ENCODE peak calls at places on chromosomes 12 and 14, in seven cellular contexts. One of them, this sample, is unnamed.

GRCh38 chr14:104248203-104249055 is 110.0 kb downstream of the KIF26A start:
- DNase-seq in stimulated activated CD8-positive, alpha-beta memory T cell treated with anti-CD3 and anti-CD28 coated beads, Interleukin-7, amount 100 ng/mL, for 4 hours: no peak
- DNase-seq in D341Med: peak; percentile 29
- DNase-seq in foreskin keratinocyte: no peak
- DNase-seq in left cardiac atrium: no peak
- DNase-seq in dorsolateral prefrontal cortex: peak; percentile 21
- DNase-seq in NCI-H748 treated with DMSO at 0.1 percent for 48 hours: no peak
- DNase-seq in this sample: no peak

GRCh38 chr12:72543777-72544467 is 271.8 kb downstream of the TRHDE start:
- DNase-seq in foreskin keratinocyte: no peak
- DNase-seq in NCI-H748 treated with DMSO at 0.1 percent for 48 hours: no peak
- DNase-seq in left cardiac atrium: no peak
- DNase-seq in dorsolateral prefrontal cortex: no peak
- DNase-seq in stimulated activated CD8-positive, alpha-beta memory T cell treated with anti-CD3 and anti-CD28 coated beads, Interleukin-7, amount 100 ng/mL, for 4 hours: no peak
- DNase-seq in D341Med: no peak
- DNase-seq in this sample: no peak

GRCh38 chr14:99602054-99602787 is 1.8 kb downstream of the CCDC85C start:
- DNase-seq in stimulated activated CD8-positive, alpha-beta memory T cell treated with anti-CD3 and anti-CD28 coated beads, Interleukin-7, amount 100 ng/mL, for 4 hours: no peak
- DNase-seq in foreskin keratinocyte: no peak
- DNase-seq in NCI-H748 treated with DMSO at 0.1 percent for 48 hours: no peak
- DNase-seq in left cardiac atrium: no peak
- DNase-seq in dorsolateral prefrontal cortex: no peak
- DNase-seq in D341Med: no peak
- DNase-seq in this sample: no peak

GRCh38 chr14:87990687-87991086 is 2.3 kb downstream of the GALC start:
- DNase-seq in dorsolateral prefrontal cortex: no peak
- DNase-seq in left cardiac atrium: no peak
- DNase-seq in D341Med: no peak
- DNase-seq in NCI-H748 treated with DMSO at 0.1 percent for 48 hours: no peak
- DNase-seq in foreskin keratinocyte: no peak
- DNase-seq in stimulated activated CD8-positive, alpha-beta memory T cell treated with anti-CD3 and anti-CD28 coated beads, Interleukin-7, amount 100 ng/mL, for 4 hours: no peak
- DNase-seq in this sample: no peak

GRCh38 chr14:22593189-22593588 is 4.2 kb upstream of the DAD1 start:
- DNase-seq in dorsolateral prefrontal cortex: no peak
- DNase-seq in left cardiac atrium: no peak
- DNase-seq in D341Med: no peak
- DNase-seq in NCI-H748 treated with DMSO at 0.1 percent for 48 hours: no peak
- DNase-seq in stimulated activated CD8-positive, alpha-beta memory T cell treated with anti-CD3 and anti-CD28 coated beads, Interleukin-7, amount 100 ng/mL, for 4 hours: no peak
- DNase-seq in foreskin keratinocyte: no peak
- DNase-seq in this sample: no peak

GRCh38 chr14:96098309-96098998 is 59.3 kb downstream of the C14orf132 start:
- DNase-seq in foreskin keratinocyte: no peak
- DNase-seq in left cardiac atrium: no peak
- DNase-seq in dorsolateral prefrontal cortex: peak; percentile 65
- DNase-seq in D341Med: peak; percentile 85
- DNase-seq in stimulated activated CD8-positive, alpha-beta memory T cell treated with anti-CD3 and anti-CD28 coated beads, Interleukin-7, amount 100 ng/mL, for 4 hours: no peak
- DNase-seq in NCI-H748 treated with DMSO at 0.1 percent for 48 hours: peak; percentile 53
- DNase-seq in this sample: peak; percentile 65

GRCh38 chr14:97788364-97788763 is 991.2 kb downstream of the VRK1 start:
- DNase-seq in stimulated activated CD8-positive, alpha-beta memory T cell treated with anti-CD3 and anti-CD28 coated beads, Interleukin-7, amount 100 ng/mL, for 4 hours: no peak
- DNase-seq in foreskin keratinocyte: no peak
- DNase-seq in NCI-H748 treated with DMSO at 0.1 percent for 48 hours: peak; percentile 15
- DNase-seq in D341Med: no peak
- DNase-seq in dorsolateral prefrontal cortex: no peak
- DNase-seq in left cardiac atrium: no peak
- DNase-seq in this sample: no peak

GRCh38 chr12:91513354-91513753 is 330.7 kb upstream of the DCN start:
- DNase-seq in left cardiac atrium: no peak
- DNase-seq in foreskin keratinocyte: peak; percentile 6
- DNase-seq in dorsolateral prefrontal cortex: no peak
- DNase-seq in D341Med: no peak
- DNase-seq in NCI-H748 treated with DMSO at 0.1 percent for 48 hours: no peak
- DNase-seq in stimulated activated CD8-positive, alpha-beta memory T cell treated with anti-CD3 and anti-CD28 coated beads, Interleukin-7, amount 100 ng/mL, for 4 hours: no peak
- DNase-seq in this sample: peak; percentile 26

GRCh38 chr14:45664668-45665356 is 411.8 kb upstream of the MIS18BP1 start:
- DNase-seq in NCI-H748 treated with DMSO at 0.1 percent for 48 hours: no peak
- DNase-seq in foreskin keratinocyte: no peak
- DNase-seq in left cardiac atrium: no peak
- DNase-seq in D341Med: no peak
- DNase-seq in dorsolateral prefrontal cortex: no peak
- DNase-seq in stimulated activated CD8-positive, alpha-beta memory T cell treated with anti-CD3 and anti-CD28 coated beads, Interleukin-7, amount 100 ng/mL, for 4 hours: no peak
- DNase-seq in this sample: peak; percentile 20

GRCh38 chr12:95262808-95263207 is 45.2 kb downstream of the VEZT start:
- DNase-seq in stimulated activated CD8-positive, alpha-beta memory T cell treated with anti-CD3 and anti-CD28 coated beads, Interleukin-7, amount 100 ng/mL, for 4 hours: no peak
- DNase-seq in D341Med: peak; percentile 25
- DNase-seq in left cardiac atrium: no peak
- DNase-seq in foreskin keratinocyte: no peak
- DNase-seq in NCI-H748 treated with DMSO at 0.1 percent for 48 hours: no peak
- DNase-seq in dorsolateral prefrontal cortex: no peak
- DNase-seq in this sample: peak; percentile 22

GRCh38 chr12:34626363-34627157 is 604.3 kb downstream of the ALG10 start:
- DNase-seq in D341Med: no peak
- DNase-seq in left cardiac atrium: no peak
- DNase-seq in stimulated activated CD8-positive, alpha-beta memory T cell treated with anti-CD3 and anti-CD28 coated beads, Interleukin-7, amount 100 ng/mL, for 4 hours: no peak
- DNase-seq in NCI-H748 treated with DMSO at 0.1 percent for 48 hours: no peak
- DNase-seq in dorsolateral prefrontal cortex: no peak
- DNase-seq in foreskin keratinocyte: no peak
- DNase-seq in this sample: no peak

GRCh38 chr12:125015680-125016310 is 22.4 kb downstream of the BRI3BP start:
- DNase-seq in D341Med: peak; percentile 84
- DNase-seq in dorsolateral prefrontal cortex: peak; percentile 67
- DNase-seq in foreskin keratinocyte: no peak
- DNase-seq in NCI-H748 treated with DMSO at 0.1 percent for 48 hours: no peak
- DNase-seq in stimulated activated CD8-positive, alpha-beta memory T cell treated with anti-CD3 and anti-CD28 coated beads, Interleukin-7, amount 100 ng/mL, for 4 hours: no peak
- DNase-seq in left cardiac atrium: no peak
- DNase-seq in this sample: no peak

GRCh38 chr14:33404054-33404453 is 465.4 kb downstream of the NPAS3 start:
- DNase-seq in foreskin keratinocyte: peak; percentile 75
- DNase-seq in D341Med: no peak
- DNase-seq in left cardiac atrium: no peak
- DNase-seq in NCI-H748 treated with DMSO at 0.1 percent for 48 hours: no peak
- DNase-seq in dorsolateral prefrontal cortex: no peak
- DNase-seq in stimulated activated CD8-positive, alpha-beta memory T cell treated with anti-CD3 and anti-CD28 coated beads, Interleukin-7, amount 100 ng/mL, for 4 hours: no peak
- DNase-seq in this sample: peak; percentile 69

GRCh38 chr12:100986595-100987547 is 192.3 kb downstream of the ANO4 start:
- DNase-seq in D341Med: no peak
- DNase-seq in stimulated activated CD8-positive, alpha-beta memory T cell treated with anti-CD3 and anti-CD28 coated beads, Interleukin-7, amount 100 ng/mL, for 4 hours: no peak
- DNase-seq in foreskin keratinocyte: no peak
- DNase-seq in dorsolateral prefrontal cortex: no peak
- DNase-seq in left cardiac atrium: no peak
- DNase-seq in NCI-H748 treated with DMSO at 0.1 percent for 48 hours: no peak
- DNase-seq in this sample: no peak

GRCh38 chr12:53538209-53538689 is 31.0 kb upstream of the NPFF start:
- DNase-seq in NCI-H748 treated with DMSO at 0.1 percent for 48 hours: peak; percentile 55
- DNase-seq in dorsolateral prefrontal cortex: no peak
- DNase-seq in foreskin keratinocyte: no peak
- DNase-seq in D341Med: no peak
- DNase-seq in stimulated activated CD8-positive, alpha-beta memory T cell treated with anti-CD3 and anti-CD28 coated beads, Interleukin-7, amount 100 ng/mL, for 4 hours: no peak
- DNase-seq in left cardiac atrium: no peak
- DNase-seq in this sample: peak; percentile 84

GRCh38 chr14:53927171-53927570 is 29.5 kb downstream of the BMP4 start:
- DNase-seq in dorsolateral prefrontal cortex: no peak
- DNase-seq in NCI-H748 treated with DMSO at 0.1 percent for 48 hours: no peak
- DNase-seq in left cardiac atrium: no peak
- DNase-seq in stimulated activated CD8-positive, alpha-beta memory T cell treated with anti-CD3 and anti-CD28 coated beads, Interleukin-7, amount 100 ng/mL, for 4 hours: no peak
- DNase-seq in D341Med: no peak
- DNase-seq in foreskin keratinocyte: no peak
- DNase-seq in this sample: no peak

GRCh38 chr14:102314242-102315011 is 5.1 kb upstream of the ZNF839 start:
- DNase-seq in NCI-H748 treated with DMSO at 0.1 percent for 48 hours: peak; percentile 82
- DNase-seq in left cardiac atrium: peak; percentile 89
- DNase-seq in dorsolateral prefrontal cortex: peak; percentile 78
- DNase-seq in foreskin keratinocyte: no peak
- DNase-seq in D341Med: peak; percentile 91
- DNase-seq in stimulated activated CD8-positive, alpha-beta memory T cell treated with anti-CD3 and anti-CD28 coated beads, Interleukin-7, amount 100 ng/mL, for 4 hours: no peak
- DNase-seq in this sample: peak; percentile 53

GRCh38 chr12:44334347-44334746 is 498.5 kb downstream of the TMEM117 start:
- DNase-seq in NCI-H748 treated with DMSO at 0.1 percent for 48 hours: no peak
- DNase-seq in dorsolateral prefrontal cortex: no peak
- DNase-seq in D341Med: no peak
- DNase-seq in stimulated activated CD8-positive, alpha-beta memory T cell treated with anti-CD3 and anti-CD28 coated beads, Interleukin-7, amount 100 ng/mL, for 4 hours: no peak
- DNase-seq in left cardiac atrium: no peak
- DNase-seq in foreskin keratinocyte: no peak
- DNase-seq in this sample: peak; percentile 47

GRCh38 chr12:103495783-103496456 is at the start of gene C12orf42:
- DNase-seq in stimulated activated CD8-positive, alpha-beta memory T cell treated with anti-CD3 and anti-CD28 coated beads, Interleukin-7, amount 100 ng/mL, for 4 hours: no peak
- DNase-seq in foreskin keratinocyte: peak; percentile 39
- DNase-seq in dorsolateral prefrontal cortex: peak; percentile 58
- DNase-seq in NCI-H748 treated with DMSO at 0.1 percent for 48 hours: peak; percentile 72
- DNase-seq in left cardiac atrium: no peak
- DNase-seq in D341Med: peak; percentile 71
- DNase-seq in this sample: peak; percentile 56

GRCh38 chr12:56280849-56281248 is 14.1 kb downstream of the COQ10A start:
- DNase-seq in D341Med: no peak
- DNase-seq in stimulated activated CD8-positive, alpha-beta memory T cell treated with anti-CD3 and anti-CD28 coated beads, Interleukin-7, amount 100 ng/mL, for 4 hours: no peak
- DNase-seq in dorsolateral prefrontal cortex: no peak
- DNase-seq in left cardiac atrium: no peak
- DNase-seq in NCI-H748 treated with DMSO at 0.1 percent for 48 hours: no peak
- DNase-seq in foreskin keratinocyte: no peak
- DNase-seq in this sample: no peak

GRCh38 chr14:55707365-55707804 is 127.4 kb downstream of the KTN1 start:
- DNase-seq in stimulated activated CD8-positive, alpha-beta memory T cell treated with anti-CD3 and anti-CD28 coated beads, Interleukin-7, amount 100 ng/mL, for 4 hours: no peak
- DNase-seq in D341Med: no peak
- DNase-seq in NCI-H748 treated with DMSO at 0.1 percent for 48 hours: peak; percentile 32
- DNase-seq in left cardiac atrium: no peak
- DNase-seq in dorsolateral prefrontal cortex: no peak
- DNase-seq in foreskin keratinocyte: no peak
- DNase-seq in this sample: peak; percentile 67

GRCh38 chr14:62179367-62180018 is 417.3 kb downstream of the SNAPC1 start:
- DNase-seq in NCI-H748 treated with DMSO at 0.1 percent for 48 hours: peak; percentile 62
- DNase-seq in left cardiac atrium: peak; percentile 46
- DNase-seq in dorsolateral prefrontal cortex: peak; percentile 65
- DNase-seq in foreskin keratinocyte: peak; percentile 30
- DNase-seq in stimulated activated CD8-positive, alpha-beta memory T cell treated with anti-CD3 and anti-CD28 coated beads, Interleukin-7, amount 100 ng/mL, for 4 hours: no peak
- DNase-seq in D341Med: peak; percentile 70
- DNase-seq in this sample: peak; percentile 82

GRCh38 chr12:1171657-1172056 is 180.6 kb downstream of the ERC1 start:
- DNase-seq in dorsolateral prefrontal cortex: no peak
- DNase-seq in NCI-H748 treated with DMSO at 0.1 percent for 48 hours: peak; percentile 86
- DNase-seq in stimulated activated CD8-positive, alpha-beta memory T cell treated with anti-CD3 and anti-CD28 coated beads, Interleukin-7, amount 100 ng/mL, for 4 hours: no peak
- DNase-seq in left cardiac atrium: no peak
- DNase-seq in D341Med: peak; percentile 51
- DNase-seq in foreskin keratinocyte: no peak
- DNase-seq in this sample: peak; percentile 60

GRCh38 chr14:63656194-63656593 is 14.5 kb upstream of the WDR89 start:
- DNase-seq in D341Med: no peak
- DNase-seq in foreskin keratinocyte: no peak
- DNase-seq in left cardiac atrium: no peak
- DNase-seq in dorsolateral prefrontal cortex: no peak
- DNase-seq in stimulated activated CD8-positive, alpha-beta memory T cell treated with anti-CD3 and anti-CD28 coated beads, Interleukin-7, amount 100 ng/mL, for 4 hours: no peak
- DNase-seq in NCI-H748 treated with DMSO at 0.1 percent for 48 hours: no peak
- DNase-seq in this sample: no peak

GRCh38 chr12:120654656-120655055 is 14.2 kb downstream of the CABP1 start:
- DNase-seq in dorsolateral prefrontal cortex: no peak
- DNase-seq in foreskin keratinocyte: no peak
- DNase-seq in D341Med: no peak
- DNase-seq in left cardiac atrium: peak; percentile 47
- DNase-seq in NCI-H748 treated with DMSO at 0.1 percent for 48 hours: no peak
- DNase-seq in stimulated activated CD8-positive, alpha-beta memory T cell treated with anti-CD3 and anti-CD28 coated beads, Interleukin-7, amount 100 ng/mL, for 4 hours: no peak
- DNase-seq in this sample: no peak

GRCh38 chr12:113152196-113152834 is 2.8 kb downstream of the CFAP73 start:
- DNase-seq in NCI-H748 treated with DMSO at 0.1 percent for 48 hours: no peak
- DNase-seq in foreskin keratinocyte: no peak
- DNase-seq in dorsolateral prefrontal cortex: no peak
- DNase-seq in D341Med: no peak
- DNase-seq in left cardiac atrium: no peak
- DNase-seq in stimulated activated CD8-positive, alpha-beta memory T cell treated with anti-CD3 and anti-CD28 coated beads, Interleukin-7, amount 100 ng/mL, for 4 hours: no peak
- DNase-seq in this sample: no peak

GRCh38 chr14:85702937-85703336 is 173.0 kb downstream of the FLRT2 start:
- DNase-seq in foreskin keratinocyte: no peak
- DNase-seq in D341Med: no peak
- DNase-seq in left cardiac atrium: no peak
- DNase-seq in stimulated activated CD8-positive, alpha-beta memory T cell treated with anti-CD3 and anti-CD28 coated beads, Interleukin-7, amount 100 ng/mL, for 4 hours: no peak
- DNase-seq in NCI-H748 treated with DMSO at 0.1 percent for 48 hours: no peak
- DNase-seq in dorsolateral prefrontal cortex: no peak
- DNase-seq in this sample: peak; percentile 7

GRCh38 chr14:90382491-90383125 is 14.2 kb upstream of the CALM1 start:
- DNase-seq in NCI-H748 treated with DMSO at 0.1 percent for 48 hours: peak; percentile 83
- DNase-seq in stimulated activated CD8-positive, alpha-beta memory T cell treated with anti-CD3 and anti-CD28 coated beads, Interleukin-7, amount 100 ng/mL, for 4 hours: peak; percentile 72
- DNase-seq in foreskin keratinocyte: peak; percentile 57
- DNase-seq in D341Med: peak; percentile 38
- DNase-seq in dorsolateral prefrontal cortex: peak; percentile 82
- DNase-seq in left cardiac atrium: peak; percentile 73
- DNase-seq in this sample: peak; percentile 68

GRCh38 chr12:64714551-64714968 is 44.6 kb downstream of the GNS start:
- DNase-seq in stimulated activated CD8-positive, alpha-beta memory T cell treated with anti-CD3 and anti-CD28 coated beads, Interleukin-7, amount 100 ng/mL, for 4 hours: peak; percentile 19
- DNase-seq in dorsolateral prefrontal cortex: no peak
- DNase-seq in left cardiac atrium: no peak
- DNase-seq in D341Med: no peak
- DNase-seq in foreskin keratinocyte: no peak
- DNase-seq in NCI-H748 treated with DMSO at 0.1 percent for 48 hours: no peak
- DNase-seq in this sample: no peak

GRCh38 chr12:66065623-66066022 is 64.9 kb downstream of the LLPH start:
- DNase-seq in NCI-H748 treated with DMSO at 0.1 percent for 48 hours: no peak
- DNase-seq in left cardiac atrium: no peak
- DNase-seq in dorsolateral prefrontal cortex: no peak
- DNase-seq in D341Med: no peak
- DNase-seq in foreskin keratinocyte: no peak
- DNase-seq in stimulated activated CD8-positive, alpha-beta memory T cell treated with anti-CD3 and anti-CD28 coated beads, Interleukin-7, amount 100 ng/mL, for 4 hours: no peak
- DNase-seq in this sample: no peak

GRCh38 chr14:93970589-93970966 is 5.8 kb downstream of the ASB2 start:
- DNase-seq in NCI-H748 treated with DMSO at 0.1 percent for 48 hours: peak; percentile 9
- DNase-seq in D341Med: peak; percentile 61
- DNase-seq in left cardiac atrium: no peak
- DNase-seq in dorsolateral prefrontal cortex: no peak
- DNase-seq in stimulated activated CD8-positive, alpha-beta memory T cell treated with anti-CD3 and anti-CD28 coated beads, Interleukin-7, amount 100 ng/mL, for 4 hours: peak; percentile 65
- DNase-seq in foreskin keratinocyte: no peak
- DNase-seq in this sample: peak; percentile 36

GRCh38 chr14:26379951-26380350 is 217.9 kb downstream of the NOVA1 start:
- DNase-seq in foreskin keratinocyte: no peak
- DNase-seq in stimulated activated CD8-positive, alpha-beta memory T cell treated with anti-CD3 and anti-CD28 coated beads, Interleukin-7, amount 100 ng/mL, for 4 hours: no peak
- DNase-seq in dorsolateral prefrontal cortex: no peak
- DNase-seq in left cardiac atrium: no peak
- DNase-seq in NCI-H748 treated with DMSO at 0.1 percent for 48 hours: no peak
- DNase-seq in D341Med: no peak
- DNase-seq in this sample: no peak

GRCh38 chr12:83199069-83199468 is 512.4 kb downstream of the TMTC2 start:
- DNase-seq in D341Med: no peak
- DNase-seq in NCI-H748 treated with DMSO at 0.1 percent for 48 hours: no peak
- DNase-seq in left cardiac atrium: no peak
- DNase-seq in dorsolateral prefrontal cortex: no peak
- DNase-seq in stimulated activated CD8-positive, alpha-beta memory T cell treated with anti-CD3 and anti-CD28 coated beads, Interleukin-7, amount 100 ng/mL, for 4 hours: no peak
- DNase-seq in foreskin keratinocyte: no peak
- DNase-seq in this sample: no peak

GRCh38 chr12:63124778-63125177 is 26.2 kb downstream of the AVPR1A start:
- DNase-seq in D341Med: no peak
- DNase-seq in stimulated activated CD8-positive, alpha-beta memory T cell treated with anti-CD3 and anti-CD28 coated beads, Interleukin-7, amount 100 ng/mL, for 4 hours: no peak
- DNase-seq in dorsolateral prefrontal cortex: no peak
- DNase-seq in foreskin keratinocyte: no peak
- DNase-seq in NCI-H748 treated with DMSO at 0.1 percent for 48 hours: no peak
- DNase-seq in left cardiac atrium: no peak
- DNase-seq in this sample: no peak

GRCh38 chr12:31322651-31323248 is 3.2 kb downstream of the SINHCAF start:
- DNase-seq in left cardiac atrium: no peak
- DNase-seq in foreskin keratinocyte: peak; percentile 10
- DNase-seq in NCI-H748 treated with DMSO at 0.1 percent for 48 hours: no peak
- DNase-seq in dorsolateral prefrontal cortex: no peak
- DNase-seq in stimulated activated CD8-positive, alpha-beta memory T cell treated with anti-CD3 and anti-CD28 coated beads, Interleukin-7, amount 100 ng/mL, for 4 hours: no peak
- DNase-seq in D341Med: no peak
- DNase-seq in this sample: peak; percentile 21

GRCh38 chr14:56118611-56119181 is 485 bp downstream of the PELI2 start:
- DNase-seq in D341Med: peak; percentile 55
- DNase-seq in NCI-H748 treated with DMSO at 0.1 percent for 48 hours: no peak
- DNase-seq in stimulated activated CD8-positive, alpha-beta memory T cell treated with anti-CD3 and anti-CD28 coated beads, Interleukin-7, amount 100 ng/mL, for 4 hours: no peak
- DNase-seq in dorsolateral prefrontal cortex: no peak
- DNase-seq in left cardiac atrium: peak; percentile 51
- DNase-seq in foreskin keratinocyte: no peak
- DNase-seq in this sample: no peak

GRCh38 chr12:20445693-20446092 is 77.4 kb downstream of the PDE3A start:
- DNase-seq in dorsolateral prefrontal cortex: no peak
- DNase-seq in stimulated activated CD8-positive, alpha-beta memory T cell treated with anti-CD3 and anti-CD28 coated beads, Interleukin-7, amount 100 ng/mL, for 4 hours: no peak
- DNase-seq in D341Med: no peak
- DNase-seq in foreskin keratinocyte: no peak
- DNase-seq in NCI-H748 treated with DMSO at 0.1 percent for 48 hours: no peak
- DNase-seq in left cardiac atrium: no peak
- DNase-seq in this sample: no peak

GRCh38 chr12:89707623-89707991 is 1.0 kb downstream of the ATP2B1 start:
- DNase-seq in dorsolateral prefrontal cortex: no peak
- DNase-seq in stimulated activated CD8-positive, alpha-beta memory T cell treated with anti-CD3 and anti-CD28 coated beads, Interleukin-7, amount 100 ng/mL, for 4 hours: no peak
- DNase-seq in left cardiac atrium: no peak
- DNase-seq in foreskin keratinocyte: no peak
- DNase-seq in D341Med: peak; percentile 62
- DNase-seq in NCI-H748 treated with DMSO at 0.1 percent for 48 hours: peak; percentile 26
- DNase-seq in this sample: no peak